ENCODE peak calls at places on chromosomes 11 and 22, in six cellular contexts. V is HepG2, A is K562, S is WTC11, M is GM12878, N is H1. Q is an unnamed sample.

GRCh38 chr11:44525473-44526252 is 39.8 kb upstream of the CD82 start:
- DNase-seq in A (no peak), V (no peak), M (no peak), S (no peak), N (no peak), Q (no peak)

GRCh38 chr11:118216621-118217526 is 7.9 kb downstream of the JAML start:
- DNase-seq in A (no peak), N (no peak), V (no peak), M (no peak), S (no peak), Q (no peak)

GRCh38 chr11:30016588-30017363 is at the start of gene KCNA4:
- DNase-seq in N (peak; percentile 79), M (no peak), A (peak; percentile 38), S (peak; percentile 68), V (no peak), Q (peak; percentile 84)

GRCh38 chr11:45906965-45907591 is at the start of gene FREY1:
- DNase-seq in S (no peak), M (no peak), N (no peak), A (no peak), V (no peak), Q (no peak)

GRCh38 chr11:71336996-71337772 is 84.8 kb upstream of the SHANK2 start:
- DNase-seq in N (no peak), M (no peak), A (no peak), S (no peak), V (no peak), Q (no peak)

GRCh38 chr22:33650244-33650643 is 270.0 kb downstream of the LARGE1 start:
- DNase-seq in S (no peak), M (no peak), V (no peak), A (no peak), N (no peak), Q (no peak)

GRCh38 chr22:50016988-50017700 is 4.6 kb upstream of the IL17REL start:
- DNase-seq in V (no peak), N (no peak), A (no peak), M (peak; percentile 66), S (no peak), Q (no peak)

GRCh38 chr11:71358963-71359567 is 89.1 kb downstream of the DHCR7 start:
- DNase-seq in N (no peak), M (no peak), S (no peak), V (no peak), A (no peak), Q (no peak)

GRCh38 chr11:63915961-63916836 is 765 bp downstream of the RCOR2 start:
- DNase-seq in A (peak; percentile 79), V (peak; percentile 53), S (peak; percentile 96), M (no peak), N (peak; percentile 99), Q (peak; percentile 95)

GRCh38 chr11:124865181-124865901 is at the start of gene ROBO3:
- DNase-seq in A (no peak), S (no peak), M (no peak), N (peak; percentile 65), V (no peak), Q (peak; percentile 50)

GRCh38 chr22:20089977-20090729 is 10.1 kb downstream of the DGCR8 start:
- DNase-seq in S (no peak), N (no peak), V (no peak), M (no peak), A (no peak), Q (no peak)

GRCh38 chr11:85685131-85685819 is 720 bp downstream of the CCDC89 start:
- DNase-seq in M (no peak), A (no peak), S (no peak), N (no peak), V (no peak), Q (no peak)

GRCh38 chr11:66080055-66080817 is 10.2 kb downstream of the PACS1 start:
- DNase-seq in S (no peak), V (peak; percentile 34), A (peak; percentile 52), M (no peak), N (no peak), Q (no peak)

GRCh38 chr11:69541501-69542313 is 60.2 kb downstream of the LINC01488 start:
- DNase-seq in N (no peak), M (no peak), S (no peak), A (no peak), V (peak; percentile 34), Q (no peak)

GRCh38 chr11:86193297-86194095 is 51.1 kb upstream of the EED start:
- DNase-seq in S (peak; percentile 82), A (peak; percentile 88), M (peak; percentile 78), V (peak; percentile 76), N (peak; percentile 77), Q (peak; percentile 94)

GRCh38 chr11:117407016-117407415 is 79.4 kb downstream of the CEP164 start:
- DNase-seq in N (no peak), A (no peak), S (no peak), V (no peak), M (no peak), Q (no peak)

GRCh38 chr22:32644252-32645100 is 157.0 kb upstream of the TIMP3 start:
- DNase-seq in S (no peak), A (no peak), N (no peak), V (peak; percentile 98), M (no peak), Q (peak; percentile 36)

GRCh38 chr11:60781286-60782044 is 3.7 kb upstream of the MS4A10 start:
- DNase-seq in S (no peak), A (no peak), M (no peak), V (no peak), N (no peak), Q (no peak)

GRCh38 chr11:86671386-86672006 is 920 bp downstream of the ME3 start:
- DNase-seq in V (no peak), M (no peak), S (peak; percentile 36), N (peak; percentile 66), A (no peak), Q (peak; percentile 58)

GRCh38 chr11:65502274-65502851 is 3.5 kb downstream of the MALAT1 start:
- DNase-seq in S (no peak), M (no peak), V (no peak), N (no peak), A (no peak), Q (no peak)

GRCh38 chr11:110249066-110249465 is 47.3 kb downstream of the RDX start:
- DNase-seq in S (no peak), A (no peak), N (no peak), V (no peak), M (no peak), Q (no peak)

GRCh38 chr11:123519055-123519796 is 89.2 kb downstream of the GRAMD1B start:
- DNase-seq in S (no peak), N (peak; percentile 52), V (no peak), A (no peak), M (no peak), Q (peak; percentile 26)

GRCh38 chr11:131888230-131888826 is 517.9 kb downstream of the NTM start:
- DNase-seq in S (no peak), A (no peak), M (no peak), N (no peak), V (no peak), Q (no peak)

GRCh38 chr11:90639687-90640086 is 416.8 kb upstream of the CHORDC1 start:
- DNase-seq in V (no peak), A (no peak), N (no peak), M (no peak), S (no peak), Q (peak; percentile 38)

GRCh38 chr11:129282634-129283033 is 90.5 kb upstream of the ARHGAP32 start:
- DNase-seq in V (no peak), S (no peak), M (no peak), A (no peak), N (no peak), Q (peak; percentile 28)

GRCh38 chr11:13318498-13319295 is 41.1 kb downstream of the BMAL1 start:
- DNase-seq in M (no peak), V (no peak), N (no peak), A (no peak), S (no peak), Q (no peak)
- TF ChIP-seq CREB1 in M (peak; percentile 10), V (no peak), N (no peak), A (no peak), S (no peak), Q (no peak)

GRCh38 chr11:9719949-9720646 is 56.2 kb downstream of the SWAP70 start:
- DNase-seq in N (no peak), A (no peak), M (no peak), S (no peak), V (no peak), Q (no peak)
- TF ChIP-seq CREB1 in N (no peak), A (no peak), M (no peak), S (no peak), V (no peak), Q (no peak)

GRCh38 chr11:20021771-20022362 is 138.4 kb downstream of the DBX1 start:
- DNase-seq in A (no peak), M (no peak), N (no peak), V (peak; percentile 61), S (peak; percentile 26), Q (no peak)
- TF ChIP-seq CREB1 in A (no peak), M (no peak), N (no peak), V (no peak), S (no peak), Q (no peak)

DNA sequence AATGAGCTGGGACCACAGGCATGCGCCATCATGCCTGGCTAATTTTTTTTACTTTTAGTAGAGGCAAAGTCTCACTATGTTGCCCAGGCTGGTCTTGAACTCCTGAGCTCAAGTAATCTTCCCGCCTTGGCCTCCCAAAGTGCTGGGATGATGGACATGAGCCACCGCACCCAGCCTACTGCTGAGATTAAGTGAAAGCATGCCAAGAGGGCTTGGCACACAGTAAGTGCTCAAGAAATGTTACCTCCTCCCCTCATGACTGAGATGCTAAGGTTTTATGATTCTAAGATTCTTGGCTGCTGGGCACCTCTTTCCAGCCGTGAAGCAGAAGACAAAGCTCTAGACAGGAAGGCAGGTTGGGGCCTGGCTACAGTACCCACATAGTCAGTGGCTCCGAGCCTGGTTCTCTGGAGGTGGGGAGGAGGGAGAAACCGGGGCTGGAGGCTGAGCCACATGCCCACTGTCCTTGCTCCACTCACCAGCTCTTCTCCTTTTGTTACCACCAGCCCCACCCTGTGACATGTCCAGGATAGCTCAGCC is 12.8 kb downstream of the ARHGEF17 start:
- DNase-seq in M (no peak), A (no peak), S (no peak), N (no peak), V (no peak), Q (no peak)
- TF ChIP-seq CREB1 in M (no peak), A (no peak), S (no peak), N (no peak), V (no peak), Q (no peak)

DNA sequence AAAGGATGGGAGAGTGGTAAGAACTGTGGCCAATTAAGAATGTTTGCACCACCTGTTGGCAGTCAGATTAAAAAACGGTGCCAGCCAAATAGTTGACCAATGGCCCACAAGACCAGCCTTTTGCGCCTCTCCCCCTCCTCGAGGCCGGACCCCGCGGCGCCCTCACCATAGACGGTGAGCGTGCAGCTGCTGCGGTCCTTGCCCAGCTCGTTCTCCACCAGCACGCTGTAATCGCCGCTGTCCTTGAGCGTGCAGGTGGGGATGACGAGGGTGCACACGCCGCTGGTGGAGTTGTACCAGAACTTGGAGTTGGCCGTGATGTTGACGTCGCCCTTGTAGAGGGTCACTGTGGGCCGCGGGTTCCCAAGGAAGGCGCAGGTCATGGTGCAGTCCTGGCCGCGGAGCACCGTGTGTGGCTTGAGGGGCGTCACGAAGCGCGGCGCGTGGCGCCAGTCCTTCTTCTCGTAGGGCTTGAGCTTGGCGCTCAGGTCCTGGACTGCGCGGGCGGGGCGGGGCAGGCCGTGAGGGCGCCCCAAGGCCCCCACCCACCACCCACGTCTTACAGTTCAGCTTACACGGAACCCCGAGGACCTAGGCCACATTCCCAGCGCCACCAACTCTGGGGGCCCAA is 7.2 kb downstream of the TMEM86A start:
- DNase-seq in S (peak; percentile 20), M (no peak), A (no peak), N (no peak), V (no peak), Q (peak; percentile 54)
- TF ChIP-seq CREB1 in S (no peak), M (no peak), A (no peak), N (no peak), V (no peak), Q (no peak)

GRCh38 chr22:39545310-39546063 is 12.9 kb upstream of the RPS19BP1 start:
- DNase-seq in N (peak; percentile 92), V (no peak), M (no peak), S (peak; percentile 82), A (peak; percentile 62), Q (peak; percentile 91)
- TF ChIP-seq CREB1 in N (peak; percentile 45), V (no peak), M (no peak), S (peak; percentile 88), A (no peak), Q (no peak)

Q was measured in GM23338.